ENCODE peak calls at places on chromosome 13, in ten cellular contexts. Y is mesendoderm, S is adrenal gland, I is small intestine, N is cardiac muscle cell, P is Peyer's patch, K is neuronal stem cell, F is tibial nerve, O is ovary, B is aorta. Q is an unnamed sample.

GRCh38 chr13:23980160-23980551 is 82.9 kb upstream of the C1QTNF9B start:
- DNase-seq in Y (peak; percentile 89), S (peak; percentile 80), I (peak; percentile 55), N (peak; percentile 95), P (peak; percentile 91), K (peak; percentile 85), F (peak; percentile 70), O (peak; percentile 95), B (peak; percentile 97), Q (peak; percentile 93)

GRCh38 chr13:21550918-21551317 is 53.1 kb downstream of the MICU2 start:
- DNase-seq in Y (no peak), S (no peak), I (no peak), N (no peak), P (no peak), K (no peak), F (no peak), O (no peak), B (no peak), Q (no peak)

GRCh38 chr13:52644108-52644507 is 1.9 kb downstream of the HNRNPA1L2 start:
- DNase-seq in Y (no peak), S (no peak), I (no peak), N (no peak), P (no peak), K (no peak), F (no peak), O (no peak), B (no peak), Q (no peak)

GRCh38 chr13:48304132-48304876 is 753 bp downstream of the RB1 start:
- DNase-seq in Y (no peak), S (peak; percentile 44), I (peak; percentile 58), N (peak; percentile 63), P (peak; percentile 83), K (peak; percentile 17), F (peak; percentile 47), O (peak; percentile 46), B (no peak), Q (no peak)

GRCh38 chr13:30698488-30699005 is 36.8 kb upstream of the ALOX5AP start:
- DNase-seq in Y (no peak), S (no peak), I (no peak), N (no peak), P (no peak), K (no peak), F (no peak), O (no peak), B (no peak), Q (no peak)

GRCh38 chr13:33441015-33441414 is 155.5 kb upstream of the STARD13 start:
- DNase-seq in Y (peak; percentile 76), S (no peak), I (peak; percentile 42), N (peak; percentile 42), P (no peak), K (no peak), F (peak; percentile 16), O (no peak), B (no peak), Q (no peak)

GRCh38 chr13:49597043-49597669 is 11.8 kb upstream of the RCBTB1 start:
- DNase-seq in Y (no peak), S (no peak), I (no peak), N (no peak), P (no peak), K (no peak), F (no peak), O (no peak), B (no peak), Q (no peak)

GRCh38 chr13:27704681-27705080 is 83.0 kb downstream of the POLR1D start:
- DNase-seq in Y (no peak), S (no peak), I (peak; percentile 13), N (no peak), P (no peak), K (no peak), F (no peak), O (no peak), B (no peak), Q (no peak)

GRCh38 chr13:43874512-43875092 is 4.9 kb downstream of the CCDC122 start:
- DNase-seq in Y (peak; percentile 25), S (no peak), I (peak; percentile 18), N (peak; percentile 58), P (no peak), K (no peak), F (no peak), O (no peak), B (no peak), Q (no peak)

GRCh38 chr13:108919036-108919907 is 289.9 kb downstream of the MYO16 start:
- DNase-seq in Y (no peak), S (no peak), I (peak; percentile 7), N (no peak), P (no peak), K (no peak), F (no peak), O (no peak), B (no peak), Q (no peak)

GRCh38 chr13:85277753-85278152 is 521.5 kb downstream of the SLITRK6 start:
- DNase-seq in Y (peak; percentile 84), S (no peak), I (no peak), N (peak; percentile 30), P (no peak), K (no peak), F (no peak), O (no peak), B (no peak), Q (no peak)

GRCh38 chr13:89375839-89376238 is 1704.7 kb downstream of the SLITRK5 start:
- DNase-seq in Y (no peak), S (no peak), I (no peak), N (peak; percentile 92), P (no peak), K (no peak), F (no peak), O (no peak), B (no peak), Q (no peak)

GRCh38 chr13:70755411-70755810 is 647.2 kb upstream of the KLHL1 start:
- DNase-seq in Y (no peak), S (no peak), I (no peak), N (no peak), P (no peak), K (no peak), F (no peak), O (no peak), B (no peak), Q (no peak)

GRCh38 chr13:71873418-71874276 is 6.6 kb upstream of the DACH1 start:
- DNase-seq in Y (no peak), S (no peak), I (peak; percentile 11), N (no peak), P (no peak), K (no peak), F (no peak), O (no peak), B (no peak), Q (no peak)

GRCh38 chr13:20968745-20969144 is 66.2 kb upstream of the XPO4 start:
- DNase-seq in Y (no peak), S (no peak), I (no peak), N (no peak), P (no peak), K (no peak), F (no peak), O (no peak), B (no peak), Q (no peak)

GRCh38 chr13:98521876-98522275 is 55.0 kb downstream of the STK24 start:
- DNase-seq in Y (peak; percentile 35), S (no peak), I (no peak), N (peak; percentile 29), P (no peak), K (no peak), F (no peak), O (no peak), B (no peak), Q (no peak)
- H3K4me1 ChIP-seq in Y (peaks cover 18% of the 10 kb centered on the region), S (peaks cover 25% of the 10 kb centered on the region), I (peaks cover 38% of the 10 kb centered on the region), N (peaks cover 57% of the 10 kb centered on the region), P (peaks cover 48% of the 10 kb centered on the region), K (peaks cover 33% of the 10 kb centered on the region), F (peaks cover 17% of the 10 kb centered on the region), O (peaks cover 35% of the 10 kb centered on the region), B (no peaks in the 10 kb centered on the region), Q (peaks cover 64% of the 10 kb centered on the region)

GRCh38 chr13:110424596-110425443 is 117.7 kb downstream of the COL4A2 start:
- DNase-seq in Y (no peak), S (no peak), I (no peak), N (no peak), P (no peak), K (no peak), F (no peak), O (no peak), B (no peak), Q (no peak)
- H3K36me3 ChIP-seq in Y (no peaks in the 10 kb centered on the region), S (peaks cover 4% of the 10 kb centered on the region), I (no peaks in the 10 kb centered on the region), N (no peaks in the 10 kb centered on the region), P (no peaks in the 10 kb centered on the region), K (peaks cover 77% of the 10 kb centered on the region), F (no peaks in the 10 kb centered on the region), O (no peaks in the 10 kb centered on the region), B (peaks cover 3% of the 10 kb centered on the region), Q (peaks cover 12% of the 10 kb centered on the region)

DNA sequence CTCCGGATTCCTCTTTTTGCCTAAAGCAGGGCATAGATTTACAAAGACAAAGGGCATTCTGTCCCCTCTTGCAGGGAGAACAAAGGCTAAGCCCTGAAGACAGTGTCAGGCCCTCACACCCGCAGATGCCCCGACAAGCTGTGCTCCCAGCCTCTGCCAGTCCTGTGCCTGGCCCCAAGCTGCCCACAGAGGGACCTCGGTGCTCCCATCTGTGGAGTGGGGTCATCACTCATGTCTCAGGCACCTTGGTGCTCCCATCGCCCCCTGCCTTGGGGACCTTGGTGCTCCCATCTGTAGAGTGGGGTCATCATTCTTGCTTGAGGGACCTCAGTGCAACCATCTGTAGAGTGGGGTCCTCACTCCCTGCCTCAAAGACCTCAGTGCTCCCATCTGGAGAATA is 24.3 kb downstream of the C13orf46 start:
- DNase-seq in Y (no peak), S (no peak), I (no peak), N (no peak), P (no peak), K (no peak), F (no peak), O (no peak), B (peak; percentile 74), Q (peak; percentile 58)
- H3K4me1 ChIP-seq in Y (no peaks in the 10 kb centered on the region), S (peaks cover 9% of the 10 kb centered on the region), I (no peaks in the 10 kb centered on the region), N (no peaks in the 10 kb centered on the region), P (peaks cover 12% of the 10 kb centered on the region), K (no peaks in the 10 kb centered on the region), F (peaks cover 11% of the 10 kb centered on the region), O (no peaks in the 10 kb centered on the region), B (no peaks in the 10 kb centered on the region), Q (peaks cover 8% of the 10 kb centered on the region)

GRCh38 chr13:110665491-110666254 is 40.2 kb downstream of the CARS2 start:
- DNase-seq in Y (no peak), S (no peak), I (no peak), N (no peak), P (no peak), K (no peak), F (no peak), O (no peak), B (no peak), Q (no peak)

GRCh38 chr13:110663044-110663443 is 42.9 kb downstream of the CARS2 start:
- DNase-seq in Y (no peak), S (no peak), I (no peak), N (no peak), P (peak; percentile 31), K (no peak), F (no peak), O (no peak), B (no peak), Q (no peak)

GRCh38 chr13:110663491-110663890 is 42.4 kb downstream of the CARS2 start:
- DNase-seq in Y (no peak), S (no peak), I (no peak), N (no peak), P (no peak), K (no peak), F (no peak), O (no peak), B (peak; percentile 36), Q (no peak)

GRCh38 chr13:110664673-110665072 is 41.2 kb downstream of the CARS2 start:
- DNase-seq in Y (no peak), S (no peak), I (no peak), N (no peak), P (no peak), K (no peak), F (no peak), O (no peak), B (peak; percentile 44), Q (no peak)

GRCh38 chr13:110664074-110664473 is 41.8 kb downstream of the CARS2 start:
- DNase-seq in Y (no peak), S (no peak), I (no peak), N (no peak), P (no peak), K (no peak), F (no peak), O (no peak), B (no peak), Q (no peak)
- H3K36me3 ChIP-seq in Y (peaks cover 7% of the 10 kb centered on the region), S (peaks cover 48% of the 10 kb centered on the region), I (peaks cover 11% of the 10 kb centered on the region), N (peaks cover 47% of the 10 kb centered on the region), P (peaks cover 58% of the 10 kb centered on the region), K (peaks cover 97% of the 10 kb centered on the region), F (peaks cover 3% of the 10 kb centered on the region), O (no peaks in the 10 kb centered on the region), B (peaks cover 7% of the 10 kb centered on the region), Q (no peaks in the 10 kb centered on the region)

Q was measured in left lung.